ENCODE peak calls at places on chromosomes 4 and X, in seven cellular contexts. L is suprapubic skin, D is HepG2, C is HCT116, U is upper lobe of left lung, Z is stomach, R is GM12892. O is an unnamed sample.
A peak's percentile ranks its signal among the peaks of the same experiment; 100 is the strongest.

GRCh38 chr4:24489870-24490269 is 94.5 kb downstream of the DHX15 start:
- DNase-seq in L (no peak), D (no peak), C (no peak), U (no peak), Z (no peak), R (no peak), O (no peak)

GRCh38 chr4:154329268-154329858 is 162.2 kb downstream of the DCHS2 start:
- DNase-seq in L (no peak), D (peak; percentile 3), C (no peak), U (no peak), Z (no peak), R (no peak), O (no peak)

GRCh38 chr4:69589884-69590283 is 49.6 kb downstream of the UGT2A2 start:
- DNase-seq in L (no peak), D (no peak), C (no peak), U (no peak), Z (no peak), R (no peak), O (no peak)

GRCh38 chr4:159504634-159505033 is 401.8 kb downstream of the RAPGEF2 start:
- DNase-seq in L (no peak), D (no peak), C (no peak), U (peak; percentile 50), Z (no peak), R (no peak), O (no peak)

GRCh38 chrX:19747672-19748610 is 139.5 kb downstream of the SH3KBP1 start:
- DNase-seq in L (no peak), D (no peak), C (no peak), U (peak; percentile 35), Z (no peak), R (no peak), O (no peak)

GRCh38 chr4:150140774-150141400 is 62.6 kb downstream of the DCLK2 start:
- DNase-seq in L (no peak), D (no peak), C (no peak), U (no peak), Z (no peak), R (no peak), O (no peak)

GRCh38 chr4:134906404-134907023 is 704.9 kb upstream of the PABPC4L start:
- DNase-seq in L (no peak), D (no peak), C (no peak), U (no peak), Z (no peak), R (no peak), O (no peak)

GRCh38 chrX:11188664-11189063 is 77.5 kb downstream of the HCCS start:
- DNase-seq in L (no peak), D (no peak), C (no peak), U (no peak), Z (no peak), R (no peak), O (no peak)

GRCh38 chrX:149504226-149504914 is 736 bp downstream of the IDS start:
- DNase-seq in L (no peak), D (no peak), C (no peak), U (peak; percentile 49), Z (no peak), R (peak; percentile 36), O (peak; percentile 28)

GRCh38 chr4:37524267-37524666 is 161.9 kb downstream of the RELL1 start:
- DNase-seq in L (no peak), D (no peak), C (no peak), U (no peak), Z (no peak), R (no peak), O (no peak)

GRCh38 chr4:124275-125081 is at the start of gene ZNF718:
- DNase-seq in L (peak; percentile 96), D (no peak), C (no peak), U (peak; percentile 96), Z (peak; percentile 95), R (peak; percentile 58), O (peak; percentile 76)

GRCh38 chr4:136036744-136037143 is 1495.5 kb downstream of the PCDH18 start:
- DNase-seq in L (no peak), D (no peak), C (peak; percentile 18), U (no peak), Z (no peak), R (no peak), O (no peak)

GRCh38 chr4:55358668-55359067 is 12.6 kb downstream of the SRD5A3 start:
- DNase-seq in L (no peak), D (no peak), C (peak; percentile 50), U (no peak), Z (no peak), R (peak; percentile 13), O (peak; percentile 17)
- TF ChIP-seq POLR2AphosphoS5 in L (no peak), D (no peak), C (peak; percentile 26), U (no peak), Z (no peak), R (no peak), O (no peak)

GRCh38 chr4:98143001-98143899 is at the start of gene STPG2:
- DNase-seq in L (peak; percentile 91), D (peak; percentile 79), C (peak; percentile 83), U (peak; percentile 96), Z (peak; percentile 95), R (peak; percentile 60), O (peak; percentile 60)
- TF ChIP-seq POLR2A in L (no peak), D (peak; percentile 30), C (peak; percentile 9), U (peak; percentile 52), Z (no peak), R (peak; percentile 75), O (peak; percentile 83)

GRCh38 chrX:110224926-110225617 is 92.8 kb downstream of the AMMECR1 start:
- DNase-seq in L (no peak), D (no peak), C (no peak), U (no peak), Z (no peak), R (no peak), O (no peak)

GRCh38 chrX:110228453-110228852 is 89.4 kb downstream of the AMMECR1 start:
- DNase-seq in L (no peak), D (no peak), C (no peak), U (no peak), Z (no peak), R (no peak), O (no peak)

GRCh38 chrX:110222497-110223257 is 95.2 kb downstream of the AMMECR1 start:
- DNase-seq in L (no peak), D (no peak), C (no peak), U (no peak), Z (no peak), R (no peak), O (no peak)

DNA sequence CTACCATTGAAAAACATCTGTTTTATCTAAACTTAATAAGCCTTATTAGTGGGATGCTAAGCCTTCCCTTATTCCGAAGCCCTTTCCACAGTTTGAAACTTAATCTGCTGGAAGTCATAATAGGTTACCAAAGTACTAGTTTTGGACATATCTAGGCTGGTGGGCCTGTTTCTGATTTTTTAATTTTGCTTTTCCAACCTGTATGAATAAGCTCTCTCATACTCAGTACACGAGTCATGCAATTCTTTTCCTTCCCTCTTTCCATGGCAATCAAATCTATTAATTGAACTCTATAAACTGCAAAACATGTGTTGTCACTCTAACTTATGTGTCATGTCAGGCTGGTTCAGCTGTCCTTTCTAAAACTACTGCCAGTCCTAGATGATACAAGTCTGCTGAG is 91.0 kb downstream of the AMMECR1 start:
- DNase-seq in L (no peak), D (no peak), C (no peak), U (no peak), Z (no peak), R (no peak), O (no peak)
- TF ChIP-seq POLR2AphosphoS5 in L (no peak), D (no peak), C (no peak), U (no peak), Z (no peak), R (no peak), O (no peak)

DNA sequence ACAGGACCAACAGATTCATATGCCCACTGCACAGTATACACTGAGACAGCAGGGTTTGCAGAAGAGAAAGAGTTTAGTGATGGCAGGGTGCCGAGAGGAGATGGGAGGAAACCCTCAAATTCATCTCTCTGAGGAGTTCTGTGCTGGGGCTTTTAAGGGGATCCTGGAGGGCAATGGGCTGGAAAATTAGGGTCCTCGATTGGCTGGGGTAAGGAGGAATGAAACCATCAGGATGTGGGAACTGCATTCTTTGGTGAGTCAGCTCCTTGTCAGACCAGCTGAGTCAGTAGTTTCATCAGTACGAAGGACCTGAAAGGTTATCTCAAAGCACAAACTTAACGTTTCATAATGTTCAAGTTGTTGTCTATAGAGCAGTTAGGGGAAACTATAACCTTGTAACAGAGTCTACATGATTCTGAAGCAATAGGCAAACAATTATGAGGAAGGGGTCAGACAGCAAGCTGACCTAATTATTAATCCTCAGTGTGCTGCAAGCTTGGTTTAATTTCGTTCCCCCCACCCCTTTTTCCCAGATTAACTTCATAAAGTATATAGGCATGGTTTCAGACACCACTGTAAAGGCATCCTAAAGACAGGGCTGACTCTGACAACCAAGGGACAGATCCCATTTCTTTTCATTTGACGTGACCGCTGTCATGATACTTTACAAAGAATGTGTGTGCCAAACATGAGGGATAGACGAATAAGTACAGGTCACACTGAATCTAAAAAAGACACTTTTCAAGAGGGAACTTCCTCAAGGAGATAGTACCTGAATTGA is 1.5 kb upstream of the MSMO1 start:
- DNase-seq in L (no peak), D (peak; percentile 49), C (peak; percentile 47), U (peak; percentile 65), Z (no peak), R (no peak), O (no peak)
- TF ChIP-seq POLR2A in L (no peak), D (no peak), C (no peak), U (no peak), Z (no peak), R (no peak), O (no peak)

GRCh38 chr4:187995322-187996207 is at the start of gene ZFP42:
- DNase-seq in L (no peak), D (no peak), C (no peak), U (no peak), Z (no peak), R (no peak), O (no peak)

GRCh38 chr4:187999406-187999932 is 3.9 kb downstream of the ZFP42 start:
- DNase-seq in L (no peak), D (no peak), C (no peak), U (no peak), Z (no peak), R (no peak), O (no peak)

GRCh38 chr4:187992971-187993370 is 2.6 kb upstream of the ZFP42 start:
- DNase-seq in L (no peak), D (no peak), C (no peak), U (no peak), Z (no peak), R (no peak), O (no peak)

GRCh38 chr4:187993827-187994226 is 1.7 kb upstream of the ZFP42 start:
- DNase-seq in L (no peak), D (no peak), C (peak; percentile 34), U (no peak), Z (no peak), R (no peak), O (no peak)

DNA sequence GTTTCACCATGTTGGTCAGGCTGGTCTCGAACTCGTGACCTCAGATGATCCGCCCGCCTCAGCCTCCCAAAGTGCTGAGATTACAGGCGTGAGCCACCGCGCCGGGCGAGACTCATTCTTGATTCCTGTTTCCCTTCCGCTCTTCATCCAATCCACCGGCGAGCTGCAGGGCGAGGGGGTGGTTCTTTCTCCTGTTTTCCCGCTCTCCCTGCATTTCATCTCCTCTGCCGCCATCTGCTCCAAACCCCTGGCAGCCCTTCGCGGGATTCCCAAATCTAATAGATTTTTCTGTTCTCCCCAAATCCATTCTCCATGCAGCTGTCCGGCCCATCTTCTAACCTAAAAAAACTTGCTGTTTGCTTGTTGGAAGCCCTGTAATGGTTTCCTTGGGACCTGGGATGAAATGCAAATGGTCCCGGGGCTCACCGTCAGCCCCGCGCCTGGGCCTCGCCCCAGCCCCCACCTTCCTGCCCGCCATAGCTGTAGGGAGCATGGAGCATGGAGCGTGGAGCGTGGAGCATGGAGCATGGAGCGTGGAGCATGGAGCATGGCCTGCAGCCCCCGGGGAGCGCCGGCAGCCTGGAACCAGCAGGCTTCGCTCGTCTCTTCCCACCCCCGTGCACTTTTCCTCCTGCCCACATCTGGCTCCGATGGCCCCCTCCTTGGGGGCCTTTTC is 1.1 kb downstream of the ZFP42 start:
- DNase-seq in L (no peak), D (no peak), C (no peak), U (no peak), Z (no peak), R (no peak), O (no peak)
- TF ChIP-seq POLR2AphosphoS5 in L (no peak), D (no peak), C (no peak), U (no peak), Z (no peak), R (no peak), O (no peak)